ENCODE peak calls at places on chromosomes 5 and 9, in four cellular contexts. I, R, D and P are unnamed samples.

GRCh38 chr5:151093476-151093889 is 12.6 kb upstream of the TNIP1 start:
- DNase-seq in I (peak), R (peak), D (no peak), P (no peak)

GRCh38 chr5:103389846-103390245 is 131.3 kb downstream of the MACIR start:
- DNase-seq in I (no peak), R (no peak), D (no peak), P (peak)

GRCh38 chr5:68873198-68873597 is 220.6 kb upstream of the SLC30A5 start:
- DNase-seq in I (no peak), R (no peak), D (no peak), P (no peak)

GRCh38 chr9:133767625-133768024 is 29.5 kb upstream of the SARDH start:
- DNase-seq in I (no peak), R (no peak), D (no peak), P (no peak)

GRCh38 chr5:147659166-147659929 is 123.2 kb downstream of the JAKMIP2 start:
- DNase-seq in I (no peak), R (no peak), D (no peak), P (no peak)

GRCh38 chr5:77138981-77139380 is 51.9 kb upstream of the ZBED3 start:
- DNase-seq in I (no peak), R (peak), D (no peak), P (peak)

GRCh38 chr5:141359790-141360426 is at the start of gene PCDHGB2:
- DNase-seq in I (no peak), R (peak), D (peak), P (peak)

GRCh38 chr9:36126016-36126786 is 10.3 kb upstream of the GLIPR2 start:
- DNase-seq in I (no peak), R (no peak), D (no peak), P (no peak)

GRCh38 chr9:126822278-126822677 is 17.4 kb downstream of the ZBTB43 start:
- DNase-seq in I (no peak), R (no peak), D (no peak), P (no peak)
- H3K4me3 ChIP-seq in I (no peak), R (no peak), D (no peak), P (no peak)

DNA sequence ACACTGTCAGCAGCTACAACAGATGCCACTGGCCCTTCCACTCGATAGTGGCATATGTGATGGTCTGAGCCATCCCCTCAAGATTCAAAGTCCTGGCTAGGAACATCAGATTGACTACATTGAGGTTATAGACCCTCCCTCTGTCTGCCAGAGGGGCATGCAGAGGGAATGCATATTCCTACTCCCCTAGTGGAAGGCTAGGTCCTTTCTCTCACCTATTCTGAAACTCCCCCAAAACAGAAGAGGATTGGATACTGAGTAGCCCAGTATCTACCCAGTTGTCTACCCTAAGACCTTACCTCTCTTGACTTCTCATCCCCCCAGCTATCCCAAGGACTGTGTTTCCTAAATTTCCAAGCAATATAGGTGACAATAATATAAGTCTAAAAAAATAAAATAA is 78.5 kb upstream of the PDE4D start:
- DNase-seq in I (no peak), R (no peak), D (no peak), P (no peak)
- H3K9ac ChIP-seq in I (no peak), R (no peak), D (no peak), P (no peak)

GRCh38 chr5:142491260-142491659 is 166.4 kb upstream of the SPRY4 start:
- DNase-seq in I (no peak), R (no peak), D (peak), P (peak)

GRCh38 chr5:142494119-142494518 is 169.3 kb upstream of the SPRY4 start:
- DNase-seq in I (no peak), R (no peak), D (no peak), P (no peak)

GRCh38 chr5:142491679-142492078 is 166.9 kb upstream of the SPRY4 start:
- DNase-seq in I (no peak), R (no peak), D (no peak), P (peak)

GRCh38 chr5:142495561-142495960 is 170.7 kb upstream of the SPRY4 start:
- DNase-seq in I (no peak), R (no peak), D (no peak), P (no peak)

GRCh38 chr5:142492781-142493281 is 168.0 kb upstream of the SPRY4 start:
- DNase-seq in I (no peak), R (peak), D (peak), P (no peak)
- H3K4me3 ChIP-seq in I (no peak), R (no peak), D (no peak), P (no peak)

GRCh38 chr5:159005062-159005461 is 94.7 kb downstream of the EBF1 start:
- DNase-seq in I (no peak), R (no peak), D (no peak), P (no peak)

DNA sequence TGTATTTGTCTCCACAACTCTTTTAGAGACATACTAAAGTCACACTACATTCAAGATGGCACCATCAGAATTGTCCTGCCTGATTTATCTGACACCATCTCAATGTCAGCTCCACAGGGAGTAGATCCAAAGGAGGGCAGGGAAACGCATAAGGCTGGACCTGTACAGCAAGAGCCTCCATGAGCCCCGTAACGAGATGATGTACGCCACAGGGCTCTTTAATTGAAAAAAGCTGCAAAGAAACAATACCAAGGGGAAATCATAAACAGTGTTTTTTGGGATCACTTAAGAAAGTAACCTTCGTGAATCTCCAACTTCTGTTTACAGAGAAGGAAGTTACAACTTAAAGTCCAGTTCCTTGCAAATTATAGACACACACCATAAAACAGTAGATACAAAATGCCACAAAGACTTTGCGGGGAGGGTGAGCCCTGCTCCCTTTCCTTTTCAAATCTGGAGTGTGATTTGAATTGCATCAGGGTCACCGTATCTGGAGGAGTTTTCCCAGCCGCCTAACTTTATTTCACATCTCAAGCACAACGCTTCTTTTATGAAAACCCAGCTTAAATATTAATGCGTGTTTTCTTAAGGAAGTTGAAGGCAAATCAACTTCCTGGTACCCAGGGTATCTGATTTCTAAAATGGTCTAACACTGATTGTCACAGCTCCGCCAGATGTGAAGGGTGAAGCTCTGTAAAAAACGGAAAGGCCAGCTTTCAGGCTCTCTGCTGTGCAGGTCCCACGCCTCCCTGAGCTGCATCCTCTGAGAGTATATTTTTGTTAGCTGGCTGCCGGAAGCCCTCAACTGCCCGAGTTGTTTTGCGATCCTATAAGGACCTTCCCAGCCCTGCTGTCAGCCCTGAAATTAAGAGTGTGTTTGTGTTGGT is 88.9 kb downstream of the EBF1 start:
- DNase-seq in I (no peak), R (no peak), D (peak), P (no peak)
- H3K9ac ChIP-seq in I (no peak), R (peak), D (no peak), P (no peak)

DNA sequence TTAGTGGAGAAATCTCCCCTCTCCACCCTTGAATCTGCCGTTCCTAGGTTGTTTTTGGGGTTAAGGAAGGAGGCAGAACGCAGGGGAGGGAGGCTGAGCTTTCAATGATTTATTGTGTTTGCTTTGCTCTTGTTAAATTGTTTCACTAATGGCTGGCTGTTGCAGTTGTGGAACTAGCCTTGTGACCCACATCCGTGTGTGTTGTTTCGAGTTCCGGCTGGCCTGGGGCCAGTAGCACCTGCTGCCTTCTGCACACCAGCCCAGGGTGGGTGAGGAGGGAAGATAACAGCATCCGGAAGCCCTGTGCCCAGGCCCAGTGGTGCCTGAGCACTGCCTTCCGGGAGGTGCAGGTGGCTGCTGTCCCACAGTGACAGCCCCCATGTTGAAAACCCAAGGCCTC is 3.6 kb downstream of the ERGIC1 start:
- DNase-seq in I (no peak), R (no peak), D (peak), P (no peak)
- H3K4me3 ChIP-seq in I (no peak), R (no peak), D (no peak), P (no peak)

GRCh38 chr9:89342948-89343347 is 24.6 kb downstream of the SECISBP2 start:
- DNase-seq in I (no peak), R (no peak), D (no peak), P (no peak)
- H3K9ac ChIP-seq in I (no peak), R (no peak), D (no peak), P (no peak)

DNA sequence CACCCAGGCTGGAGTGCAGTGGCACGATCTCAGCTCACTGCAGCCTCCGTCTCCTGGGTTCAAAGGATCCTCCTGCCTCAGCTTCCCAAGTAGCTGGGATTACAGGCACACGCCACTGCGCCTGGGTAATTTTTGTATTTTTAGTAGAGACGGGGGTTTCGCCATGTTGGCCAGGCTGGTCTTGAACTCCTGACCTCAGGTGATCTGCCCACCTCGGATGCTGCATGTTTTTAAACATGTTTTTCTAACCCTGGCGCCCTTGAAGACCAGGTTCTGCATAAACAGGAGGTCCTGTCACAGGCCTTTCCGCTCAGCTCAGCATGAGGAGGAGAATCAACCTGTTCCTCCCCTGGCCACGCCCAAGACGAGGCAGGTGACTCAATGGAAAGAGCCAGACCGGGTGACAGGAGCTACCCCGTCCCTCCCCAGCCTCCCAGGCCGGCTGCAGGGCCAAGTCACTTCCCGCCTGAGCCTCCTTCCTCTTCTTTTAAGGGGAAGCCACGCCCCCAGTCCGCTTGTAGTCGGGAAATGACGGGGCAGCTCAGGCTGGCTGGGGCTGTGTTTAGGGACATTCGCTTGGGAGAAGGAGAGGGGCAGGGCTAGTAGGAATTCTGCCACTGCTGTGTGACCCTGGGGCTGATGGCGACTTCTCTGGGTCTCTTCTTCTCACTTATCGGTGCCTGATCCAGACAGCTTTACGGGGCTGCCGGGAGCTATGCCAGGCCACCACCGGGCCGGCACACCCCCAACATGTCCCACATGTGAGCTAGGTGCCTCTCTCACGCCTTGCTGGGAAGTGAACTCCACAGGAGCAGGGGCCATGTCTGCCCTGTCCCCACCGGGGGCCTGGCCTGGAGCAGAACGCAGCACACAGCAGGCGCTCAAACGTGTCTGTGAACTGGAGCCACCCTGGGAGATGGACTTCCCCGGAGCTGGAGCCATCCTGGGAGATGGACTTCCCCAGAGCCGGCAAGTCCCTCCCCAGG is 6.1 kb downstream of the NOTCH1 start:
- DNase-seq in I (no peak), R (peak), D (peak), P (no peak)
- H3K4me3 ChIP-seq in I (no peak), R (no peak), D (no peak), P (no peak)

GRCh38 chr9:132077881-132078280 is 1.8 kb downstream of the MED27 start:
- DNase-seq in I (no peak), R (no peak), D (no peak), P (no peak)

GRCh38 chr9:132071847-132072507 is 7.7 kb downstream of the MED27 start:
- DNase-seq in I (no peak), R (no peak), D (no peak), P (no peak)

GRCh38 chr9:132075853-132076252 is 3.8 kb downstream of the MED27 start:
- DNase-seq in I (peak), R (no peak), D (no peak), P (no peak)

GRCh38 chr9:132078369-132079356 is 1.0 kb downstream of the MED27 start:
- DNase-seq in I (peak), R (peak), D (peak), P (no peak)

GRCh38 chr9:132074736-132075135 is 4.9 kb downstream of the MED27 start:
- DNase-seq in I (peak), R (peak), D (peak), P (no peak)
- H3K9ac ChIP-seq in I (no peak), R (no peak), D (no peak), P (no peak)

DNA sequence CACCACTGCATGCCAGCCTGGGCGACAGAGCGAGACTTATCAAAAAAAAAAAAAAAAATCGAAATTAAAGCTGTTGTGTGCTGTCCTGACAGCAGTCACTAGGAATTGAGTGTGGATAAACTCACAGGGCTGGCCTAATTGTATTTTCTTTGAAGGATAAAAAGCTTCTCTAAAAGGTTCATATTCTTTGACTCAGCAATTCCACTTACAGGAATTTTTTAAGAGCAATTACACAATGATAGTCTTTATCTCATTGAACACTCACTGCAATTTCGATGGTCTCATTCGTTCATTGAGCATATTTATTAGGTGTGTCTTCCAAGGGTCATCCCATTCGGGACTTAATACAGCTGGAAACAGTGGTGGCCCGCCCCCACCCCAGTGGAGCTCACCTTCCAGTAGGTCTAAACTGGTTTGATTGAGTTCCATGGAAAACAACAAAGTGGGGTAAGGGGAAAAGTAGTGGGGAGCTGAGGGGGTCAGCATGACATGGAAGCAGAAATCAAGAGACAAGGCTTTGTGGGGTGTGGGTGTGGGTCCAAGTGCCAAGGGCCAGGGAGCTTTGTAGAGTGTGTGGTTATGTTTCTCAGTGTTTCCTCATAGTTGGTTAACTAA is 6.7 kb downstream of the CDK9 start:
- DNase-seq in I (no peak), R (no peak), D (no peak), P (no peak)
- H3K4me3 ChIP-seq in I (no peak), R (no peak), D (no peak), P (no peak)

GRCh38 chr5:55110156-55110680 is 7.8 kb downstream of the GZMA start:
- DNase-seq in I (no peak), R (no peak), D (peak), P (no peak)
- H3K9ac ChIP-seq in I (no peak), R (no peak), D (no peak), P (no peak)